ENCODE peak calls at places on chromosomes 2 and 18, in seven cellular contexts. R is Peyer's patch; F is Panc1; U is cardiac muscle cell; C is heart left ventricle; N is neuronal stem cell; S is CD8-positive, alpha-beta T cell. A is an unnamed sample. For H3K4me1, the result is how much of the 10 kb centered on the place peaks cover.

GRCh38 chr2:231317579-231317978 is 77.9 kb upstream of the B3GNT7 start:
- DNase-seq in C (no peak), R (no peak), S (no peak), U (no peak), N (no peak), F (no peak), A (no peak)

GRCh38 chr2:175600024-175600831 is 401.8 kb downstream of the LNPK start:
- DNase-seq in F (no peak), U (peak), S (no peak), C (peak), R (no peak), N (no peak), A (no peak)

GRCh38 chr2:12715258-12715865 is 1.4 kb upstream of the TRIB2 start:
- DNase-seq in U (no peak), R (no peak), N (no peak), F (no peak), S (no peak), C (peak), A (no peak)

GRCh38 chr2:127094509-127095366 is 12.2 kb downstream of the BIN1 start:
- DNase-seq in N (no peak), S (no peak), F (no peak), C (peak), U (peak), R (no peak), A (no peak)

GRCh38 chr2:181420259-181421130 is 36.7 kb upstream of the ITGA4 start:
- DNase-seq in N (no peak), U (no peak), S (no peak), R (no peak), C (no peak), F (no peak), A (no peak)

GRCh38 chr18:49019446-49020045 is 68.8 kb upstream of the SMAD7 start:
- DNase-seq in S (no peak), U (no peak), N (no peak), F (no peak), C (no peak), R (peak), A (no peak)

GRCh38 chr2:237704476-237705224 is 77.3 kb downstream of the LRRFIP1 start:
- DNase-seq in F (no peak), U (no peak), C (no peak), S (no peak), N (no peak), R (peak), A (no peak)

GRCh38 chr2:18612133-18612532 is 22.8 kb upstream of the NT5C1B start:
- DNase-seq in N (no peak), R (no peak), U (no peak), C (no peak), F (no peak), S (no peak), A (no peak)

GRCh38 chr2:62234755-62235655 is 39.1 kb downstream of the B3GNT2 start:
- DNase-seq in F (no peak), N (no peak), R (no peak), U (no peak), S (no peak), C (no peak), A (no peak)

DNA sequence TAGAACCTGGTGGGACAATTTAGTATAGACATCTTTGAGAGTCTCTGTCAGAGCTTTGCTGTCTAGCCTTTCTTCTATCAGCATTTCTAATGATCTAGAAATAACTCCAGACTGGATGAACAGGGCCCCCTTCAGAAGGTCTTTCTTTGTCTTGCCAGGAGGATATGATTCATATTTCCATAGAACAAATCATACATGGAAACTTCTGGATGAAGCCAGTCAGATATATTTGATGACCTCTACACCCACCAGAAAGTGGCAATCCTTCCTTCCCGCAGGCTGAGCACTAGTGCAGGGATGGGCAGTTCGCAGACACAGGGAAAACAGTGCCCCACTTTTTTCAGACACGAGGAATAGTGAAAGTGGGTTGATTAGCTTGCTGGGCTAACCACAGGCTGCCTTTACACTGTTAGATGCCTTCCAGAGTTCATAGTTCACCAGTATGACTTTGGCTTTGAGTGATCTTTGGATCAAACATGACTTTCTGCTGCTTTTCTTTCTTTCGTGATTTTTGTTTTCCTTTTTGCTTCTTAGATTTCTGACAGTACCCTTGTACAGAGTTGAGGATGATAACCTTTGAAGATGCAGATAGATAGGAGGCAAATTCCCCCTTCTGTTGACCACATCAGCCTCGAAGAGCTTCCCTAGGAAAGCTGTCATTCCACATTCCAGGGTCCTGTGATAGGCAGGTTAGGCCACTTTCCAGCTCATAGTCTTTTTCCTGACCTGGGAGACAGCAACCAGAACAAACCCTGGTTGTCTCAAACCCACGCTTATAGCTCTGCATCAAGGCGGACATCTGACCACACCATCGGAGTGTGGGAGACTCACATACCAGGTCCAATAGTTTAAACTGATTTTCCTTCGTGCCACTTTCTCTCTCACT is 237.0 kb downstream of the ZNF407 start:
- DNase-seq in U (no peak), C (no peak), N (no peak), S (no peak), F (no peak), R (no peak), A (no peak)
- H3K4me1 ChIP-seq in U (under half), C (under half), N (under half), S (under half), F (under half), R (under half), A (under half)

GRCh38 chr18:26468931-26469340 is 79.4 kb downstream of the KCTD1 start:
- DNase-seq in C (no peak), F (no peak), S (no peak), U (peak), N (no peak), R (no peak), A (no peak)

GRCh38 chr18:26471027-26471426 is 77.3 kb downstream of the KCTD1 start:
- DNase-seq in S (no peak), U (peak), C (no peak), F (no peak), N (no peak), R (no peak), A (no peak)

GRCh38 chr18:26473721-26474120 is 74.6 kb downstream of the KCTD1 start:
- DNase-seq in U (no peak), R (no peak), F (no peak), N (no peak), C (no peak), S (no peak), A (no peak)

GRCh38 chr18:26471826-26472225 is 76.5 kb downstream of the KCTD1 start:
- DNase-seq in R (no peak), F (no peak), C (no peak), U (no peak), N (no peak), S (no peak), A (no peak)

GRCh38 chr18:26470011-26470637 is 78.2 kb downstream of the KCTD1 start:
- DNase-seq in N (no peak), C (no peak), S (no peak), R (no peak), U (peak), F (no peak), A (no peak)
- H3K27ac ChIP-seq in N (no peak), C (no peak), S (no peak), R (no peak), U (peak), F (no peak), A (no peak)

GRCh38 chr2:10868465-10869314 is 43.0 kb upstream of the KCNF1 start:
- DNase-seq in S (no peak), R (peak), C (peak), F (no peak), N (no peak), U (no peak), A (no peak)
- H3K4me1 ChIP-seq in S (under half), R (under half), C (under half), F (under half), N (under half), U (under half), A (under half)

DNA sequence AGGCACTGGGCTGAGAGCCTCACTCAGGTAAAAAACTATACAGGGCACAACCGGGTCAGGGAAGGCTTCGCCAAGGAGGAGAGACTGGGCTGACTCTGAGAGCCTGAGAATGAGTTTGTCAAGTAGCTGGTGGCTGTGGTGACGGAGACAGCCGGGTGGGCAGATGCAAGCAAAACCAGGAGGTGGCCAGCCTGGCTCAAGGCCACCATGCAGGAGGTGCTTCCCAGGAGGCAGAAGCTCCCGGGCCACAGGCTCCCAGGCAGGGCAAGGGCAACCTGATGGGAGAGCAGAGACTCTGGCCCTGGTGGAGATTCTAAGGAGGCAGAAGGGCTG is 2.9 kb upstream of the INHBB start:
- DNase-seq in C (no peak), F (no peak), N (no peak), U (no peak), R (no peak), S (no peak), A (no peak)
- H3K27ac ChIP-seq in C (no peak), F (no peak), N (no peak), U (no peak), R (no peak), S (no peak), A (no peak)

GRCh38 chr2:37827455-37827854 is 97.6 kb upstream of the RMDN2 start:
- DNase-seq in F (no peak), C (no peak), R (no peak), S (no peak), N (no peak), U (no peak), A (no peak)
- H3K4me1 ChIP-seq in F (under half), C (under half), R (under half), S (under half), N (under half), U (under half), A (under half)

GRCh38 chr2:45459860-45460259 is 151.2 kb downstream of the SRBD1 start:
- DNase-seq in U (no peak), N (no peak), S (no peak), F (no peak), C (peak), R (peak), A (no peak)
- H3K27ac ChIP-seq in U (no peak), N (no peak), S (no peak), F (no peak), C (no peak), R (no peak), A (no peak)